ENCODE peak calls at places on chromosomes 12 and 14, in four cellular contexts. T is neural progenitor cell, S is astrocyte, Y is H9. V is an unnamed sample. For H3K4me1, the result is how much of the 10 kb centered on the place peaks cover.

GRCh38 chr12:66708704-66709443 is 30.0 kb upstream of the GRIP1 start:
- DNase-seq in T (peak), S (no peak), Y (no peak), V (no peak)

GRCh38 chr12:132798836-132799235 is 29.8 kb downstream of the GOLGA3 start:
- DNase-seq in T (no peak), S (no peak), Y (no peak), V (no peak)

GRCh38 chr12:4275869-4276253 is 2.3 kb downstream of the CCND2 start:
- DNase-seq in T (peak), S (no peak), Y (peak), V (no peak)

GRCh38 chr12:95601626-95602025 is 50.4 kb upstream of the USP44 start:
- DNase-seq in T (no peak), S (peak), Y (no peak), V (no peak)

GRCh38 chr12:8781326-8781725 is 41.1 kb upstream of the A2ML1 start:
- DNase-seq in T (no peak), S (no peak), Y (peak), V (no peak)

GRCh38 chr12:51662728-51663154 is 71.7 kb downstream of the SCN8A start:
- DNase-seq in T (no peak), S (no peak), Y (no peak), V (no peak)

GRCh38 chr14:101072531-101072930 is 169.0 kb upstream of the RTL1 start:
- DNase-seq in T (no peak), S (no peak), Y (peak), V (no peak)

GRCh38 chr12:74780458-74781241 is 243.0 kb downstream of the ATXN7L3B start:
- DNase-seq in T (no peak), S (peak), Y (no peak), V (no peak)

GRCh38 chr12:84375472-84375871 is 537.1 kb downstream of the SLC6A15 start:
- DNase-seq in T (no peak), S (peak), Y (no peak), V (no peak)

GRCh38 chr14:99382781-99383456 is 97.7 kb downstream of the SETD3 start:
- DNase-seq in T (no peak), S (peak), Y (no peak), V (no peak)

GRCh38 chr12:64618953-64619590 is 8.8 kb downstream of the RASSF3 start:
- DNase-seq in T (no peak), S (peak), Y (no peak), V (no peak)

GRCh38 chr12:57603758-57604453 is 718 bp upstream of the DTX3 start:
- DNase-seq in T (no peak), S (peak), Y (peak), V (peak)

GRCh38 chr14:50928002-50928635 is 16.2 kb downstream of the PYGL start:
- DNase-seq in T (no peak), S (peak), Y (no peak), V (no peak)

GRCh38 chr12:91958816-91959215 is 186.8 kb downstream of the BTG1 start:
- DNase-seq in T (no peak), S (peak), Y (no peak), V (no peak)

GRCh38 chr14:69675246-69675583 is 63.8 kb downstream of the SUSD6 start:
- DNase-seq in T (no peak), S (no peak), Y (no peak), V (no peak)

DNA sequence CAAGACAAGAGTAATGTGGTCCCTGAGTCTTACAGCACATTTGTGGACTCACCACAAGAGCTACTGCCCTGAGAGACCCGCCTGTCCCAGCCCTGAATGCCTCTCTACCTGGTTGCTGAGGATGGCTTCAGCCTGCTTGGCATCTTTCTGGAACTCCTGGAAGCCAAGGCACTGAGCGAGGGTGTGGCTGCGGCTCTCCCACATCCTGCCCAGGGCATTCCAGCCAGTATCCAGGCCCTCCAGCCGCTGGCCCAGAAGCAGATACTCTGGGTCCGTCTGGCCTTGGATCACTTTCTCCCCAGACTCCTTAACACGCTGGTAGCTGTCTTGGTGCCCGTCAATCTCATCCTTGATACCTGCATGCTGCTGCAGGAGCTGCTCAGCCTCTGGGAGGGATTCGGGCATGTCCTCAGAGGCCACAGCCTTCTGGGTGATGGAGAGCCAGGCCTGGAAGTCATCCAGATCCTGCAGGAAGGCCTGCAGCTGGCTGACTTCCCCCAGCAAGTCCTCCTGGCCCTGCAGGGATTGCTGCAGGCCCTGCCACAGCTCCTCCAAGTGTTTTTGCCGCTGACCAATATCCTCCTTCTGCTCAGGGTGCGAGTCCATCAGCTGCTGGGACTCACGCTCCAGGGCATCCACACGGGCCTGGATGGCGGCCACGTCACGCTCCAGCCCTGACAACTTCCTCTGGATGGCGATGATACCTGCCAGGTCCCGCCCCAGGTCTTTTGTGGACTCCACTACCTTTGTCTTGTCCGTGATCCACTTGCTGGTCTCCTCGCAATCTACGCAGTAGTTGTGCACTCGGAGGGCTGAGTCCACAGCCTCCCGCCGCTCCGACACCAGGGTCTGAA is 82.3 kb downstream of the PLEKHG3 start:
- DNase-seq in T (no peak), S (peak), Y (no peak), V (no peak)
- H3K4me2 ChIP-seq in T (no peak), S (no peak), Y (no peak), V (no peak)

DNA sequence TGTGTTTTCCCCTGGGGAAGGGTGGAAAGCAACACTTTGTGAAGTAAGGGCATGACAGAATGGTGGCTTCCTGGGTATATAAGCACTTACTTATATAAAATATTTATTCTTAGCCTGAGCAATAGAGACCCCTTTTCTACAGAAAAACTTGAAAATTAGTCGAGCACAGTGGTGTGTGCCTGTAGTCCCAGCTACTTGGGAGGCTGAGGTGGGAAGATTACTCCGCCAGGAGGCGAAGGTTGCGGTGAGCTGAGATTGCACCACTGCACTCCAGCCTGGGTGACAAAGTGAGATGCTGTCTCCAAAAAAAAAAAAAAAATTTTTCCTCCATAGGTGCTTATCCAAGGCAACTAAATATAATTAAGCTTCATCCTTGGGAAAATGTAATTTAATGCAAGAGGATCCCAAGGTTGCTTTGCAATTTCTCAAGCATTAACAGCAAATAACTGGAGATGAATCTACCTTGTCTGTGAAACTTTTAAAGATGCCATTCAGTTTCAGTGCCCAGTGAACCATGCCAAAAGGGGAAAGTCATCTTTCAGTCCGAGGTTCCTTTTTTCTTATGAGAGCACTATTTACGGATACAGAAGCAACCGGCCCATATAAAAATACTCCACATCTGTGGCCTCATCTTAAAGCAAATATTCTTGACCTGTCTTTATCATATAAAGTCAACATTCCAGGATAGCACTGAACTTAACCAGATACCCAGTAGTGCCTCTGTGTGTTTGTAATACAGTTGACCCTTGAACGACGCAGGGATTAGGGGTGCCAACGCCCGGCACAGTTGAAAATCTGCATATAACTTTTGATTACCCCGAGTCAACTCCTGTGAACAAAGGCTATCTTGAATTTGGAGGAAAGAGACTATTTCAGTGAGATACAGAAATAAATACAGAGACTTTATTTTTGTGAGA is 209.2 kb downstream of the PCNX1 start:
- DNase-seq in T (no peak), S (no peak), Y (no peak), V (no peak)
- H3K4me1 ChIP-seq in T (under half), S (under half), Y (under half), V (under half)

GRCh38 chr12:94033112-94033511 is 115.3 kb upstream of the PLXNC1 start:
- DNase-seq in T (no peak), S (no peak), Y (no peak), V (no peak)
- H3K9ac ChIP-seq in T (no peak), S (no peak), Y (no peak), V (no peak)

GRCh38 chr12:50533203-50533584 is 28.4 kb downstream of the DIP2B start:
- DNase-seq in T (no peak), S (no peak), Y (no peak), V (no peak)
- H3K4me2 ChIP-seq in T (no peak), S (peak), Y (no peak), V (peak)

DNA sequence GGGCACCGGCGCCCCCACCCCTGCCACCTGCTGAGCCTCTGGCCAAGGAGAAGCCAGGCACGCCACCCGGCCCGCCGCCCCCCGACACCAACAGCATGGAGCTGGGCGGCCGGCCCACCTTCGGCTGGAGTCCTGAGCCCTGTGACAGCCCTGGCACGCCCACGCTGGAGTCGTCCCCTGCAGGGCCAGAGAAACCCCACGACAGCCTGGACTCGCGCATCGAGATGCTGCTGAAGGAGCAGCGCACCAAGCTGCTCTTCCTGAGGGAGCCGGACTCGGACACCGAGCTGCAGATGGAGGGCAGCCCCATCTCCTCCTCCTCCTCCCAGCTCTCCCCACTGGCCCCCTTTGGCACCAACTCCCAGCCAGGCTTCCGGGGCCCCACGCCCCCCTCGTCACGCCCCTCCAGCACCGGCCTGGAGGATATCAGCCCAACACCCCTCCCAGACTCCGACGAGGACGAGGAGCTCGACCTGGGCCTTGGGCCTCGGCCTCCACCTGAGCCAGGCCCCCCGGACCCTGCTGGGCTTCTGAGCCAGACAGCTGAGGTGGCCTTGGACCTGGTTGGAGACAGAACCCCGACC is 6.5 kb downstream of the SETD1B start:
- DNase-seq in T (no peak), S (no peak), Y (no peak), V (no peak)
- H3K4me1 ChIP-seq in T (under half), S (under half), Y (under half), V (under half)

GRCh38 chr12:130651188-130651587 is 64.9 kb downstream of the RIMBP2 start:
- DNase-seq in T (no peak), S (no peak), Y (no peak), V (no peak)
- H3K9ac ChIP-seq in T (no peak), S (no peak), Y (no peak), V (no peak)

GRCh38 chr12:38175538-38175937 is 141.0 kb upstream of the ALG10B start:
- DNase-seq in T (no peak), S (no peak), Y (no peak), V (no peak)
- H3K4me2 ChIP-seq in T (no peak), S (no peak), Y (no peak), V (no peak)

V was measured in keratinocyte.